ENCODE peak calls at places on chromosomes 4 and X, in nine cellular contexts. O is NCI-H524; V is AG08395; C is CD8-positive, alpha-beta T cell; Z is bronchial epithelial cell; I is GM12891; S is heart left ventricle; A is HEK293T; W is EL. Q is an unnamed sample.

GRCh38 chr4:16259531-16260246 is 33.4 kb upstream of the TAPT1 start:
- DNase-seq in O (no peak), V (no peak), C (no peak), Z (peak), I (no peak), S (no peak), A (no peak), W (no peak), Q (peak)

GRCh38 chr4:153393397-153393796 is 48.9 kb downstream of the MND1 start:
- DNase-seq in O (no peak), V (peak), C (no peak), Z (peak), I (no peak), S (no peak), A (no peak), W (peak), Q (peak)

GRCh38 chrX:24870143-24870542 is 145.6 kb downstream of the ARX start:
- DNase-seq in O (no peak), V (no peak), C (no peak), Z (no peak), I (no peak), S (no peak), A (no peak), W (peak), Q (no peak)

GRCh38 chr4:179626687-179627086 is 2184.4 kb upstream of the AGA start:
- DNase-seq in O (no peak), V (no peak), C (no peak), Z (no peak), I (no peak), S (no peak), A (peak), W (no peak), Q (no peak)

GRCh38 chr4:80454040-80454439 is 118.5 kb downstream of the CFAP299 start:
- DNase-seq in O (no peak), V (no peak), C (no peak), Z (peak), I (no peak), S (no peak), A (no peak), W (peak), Q (no peak)

GRCh38 chrX:64642482-64642881 is 247.2 kb upstream of the MTMR8 start:
- DNase-seq in O (peak), V (no peak), C (no peak), Z (no peak), I (no peak), S (no peak), A (no peak), W (no peak), Q (no peak)

GRCh38 chrX:46588263-46588662 is 14.7 kb downstream of the CHST7 start:
- DNase-seq in O (no peak), V (peak), C (peak), Z (peak), I (no peak), S (peak), A (no peak), W (peak), Q (peak)

GRCh38 chr4:87229979-87230378 is 9.6 kb upstream of the KLHL8 start:
- DNase-seq in O (no peak), V (no peak), C (no peak), Z (no peak), I (no peak), S (no peak), A (no peak), W (no peak), Q (no peak)

GRCh38 chr4:119027815-119028214 is 107.8 kb upstream of the MYOZ2 start:
- DNase-seq in O (no peak), V (no peak), C (no peak), Z (no peak), I (no peak), S (no peak), A (no peak), W (no peak), Q (no peak)

GRCh38 chr4:72205831-72206230 is 174.0 kb downstream of the NPFFR2 start:
- DNase-seq in O (no peak), V (no peak), C (no peak), Z (no peak), I (no peak), S (no peak), A (no peak), W (no peak), Q (no peak)

GRCh38 chrX:47283015-47283771 is 50.4 kb downstream of the USP11 start:
- DNase-seq in O (peak), V (peak), C (no peak), Z (peak), I (no peak), S (peak), A (peak), W (peak), Q (no peak)

GRCh38 chr4:36208884-36209473 is 35.3 kb downstream of the ARAP2 start:
- DNase-seq in O (no peak), V (no peak), C (peak), Z (no peak), I (no peak), S (no peak), A (no peak), W (no peak), Q (no peak)

GRCh38 chr4:108941914-108942379 is 179.1 kb upstream of the ETNPPL start:
- DNase-seq in O (no peak), V (no peak), C (no peak), Z (no peak), I (no peak), S (no peak), A (peak), W (no peak), Q (no peak)

GRCh38 chrX:31217111-31217510 is 145.3 kb upstream of the FTHL17 start:
- DNase-seq in O (no peak), V (no peak), C (no peak), Z (no peak), I (no peak), S (no peak), A (no peak), W (no peak), Q (no peak)

GRCh38 chrX:111348363-111348927 is 63.5 kb downstream of the DCX start:
- DNase-seq in O (peak), V (no peak), C (no peak), Z (no peak), I (no peak), S (no peak), A (no peak), W (no peak), Q (no peak)

GRCh38 chr4:38920186-38920585 is 52.6 kb downstream of the FAM114A1 start:
- DNase-seq in O (no peak), V (no peak), C (no peak), Z (no peak), I (no peak), S (no peak), A (no peak), W (peak), Q (no peak)

GRCh38 chr4:101791189-101791572 is 651 bp downstream of the BANK1 start:
- DNase-seq in O (no peak), V (no peak), C (no peak), Z (peak), I (no peak), S (no peak), A (no peak), W (peak), Q (no peak)

GRCh38 chr4:6378493-6379445 is 93.6 kb downstream of the PPP2R2C start:
- DNase-seq in O (no peak), V (no peak), C (no peak), Z (no peak), I (no peak), S (no peak), A (no peak), W (no peak), Q (no peak)

GRCh38 chr4:47835489-47835888 is 2.4 kb downstream of the CORIN start:
- DNase-seq in O (no peak), V (no peak), C (no peak), Z (no peak), I (no peak), S (no peak), A (no peak), W (peak), Q (no peak)

GRCh38 chr4:151957163-151957562 is 196.4 kb upstream of the GATB start:
- DNase-seq in O (no peak), V (no peak), C (no peak), Z (no peak), I (no peak), S (peak), A (peak), W (peak), Q (no peak)

GRCh38 chr4:128675083-128675482 is 134.4 kb upstream of the JADE1 start:
- DNase-seq in O (no peak), V (no peak), C (no peak), Z (no peak), I (peak), S (no peak), A (no peak), W (no peak), Q (no peak)

GRCh38 chrX:132214518-132214917 is 4.7 kb downstream of the RAP2C start:
- DNase-seq in O (no peak), V (no peak), C (no peak), Z (no peak), I (no peak), S (no peak), A (no peak), W (no peak), Q (no peak)

GRCh38 chr4:102625232-102625930 is 124.2 kb downstream of the NFKB1 start:
- DNase-seq in O (no peak), V (peak), C (peak), Z (peak), I (peak), S (peak), A (peak), W (peak), Q (peak)

GRCh38 chrX:10110984-10111363 is 45.8 kb upstream of the CLCN4 start:
- DNase-seq in O (no peak), V (no peak), C (peak), Z (no peak), I (no peak), S (no peak), A (no peak), W (no peak), Q (peak)

GRCh38 chr4:2451036-2451520 is 17.8 kb upstream of the RNF4 start:
- DNase-seq in O (no peak), V (no peak), C (no peak), Z (no peak), I (no peak), S (no peak), A (no peak), W (no peak), Q (no peak)

GRCh38 chr4:42399393-42399792 is 2.1 kb downstream of the SHISA3 start:
- DNase-seq in O (no peak), V (no peak), C (no peak), Z (no peak), I (no peak), S (no peak), A (no peak), W (no peak), Q (no peak)

GRCh38 chr4:60463846-60464502 is 736.2 kb upstream of the ADGRL3 start:
- DNase-seq in O (peak), V (peak), C (no peak), Z (peak), I (no peak), S (no peak), A (peak), W (peak), Q (peak)

GRCh38 chr4:122854444-122854843 is 27.8 kb downstream of the FGF2 start:
- DNase-seq in O (no peak), V (no peak), C (no peak), Z (no peak), I (no peak), S (peak), A (no peak), W (no peak), Q (no peak)

GRCh38 chr4:25454491-25454890 is 77.4 kb downstream of the ANAPC4 start:
- DNase-seq in O (no peak), V (no peak), C (no peak), Z (no peak), I (no peak), S (no peak), A (no peak), W (no peak), Q (no peak)

GRCh38 chrX:148552775-148553174 is 52.4 kb downstream of the AFF2 start:
- DNase-seq in O (no peak), V (no peak), C (no peak), Z (no peak), I (no peak), S (no peak), A (peak), W (no peak), Q (no peak)

GRCh38 chr4:98804403-98804802 is 124.5 kb downstream of the EIF4E start:
- DNase-seq in O (no peak), V (no peak), C (no peak), Z (no peak), I (no peak), S (no peak), A (no peak), W (no peak), Q (no peak)

GRCh38 chrX:140274761-140275525 is 229.9 kb downstream of the SOX3 start:
- DNase-seq in O (no peak), V (peak), C (no peak), Z (peak), I (no peak), S (no peak), A (no peak), W (peak), Q (peak)

GRCh38 chr4:48578132-48578964 is 88.3 kb downstream of the ZAR1 start:
- DNase-seq in O (peak), V (peak), C (peak), Z (peak), I (no peak), S (peak), A (peak), W (peak), Q (peak)

GRCh38 chrX:50697691-50698090 is 116.3 kb downstream of the SHROOM4 start:
- DNase-seq in O (no peak), V (peak), C (no peak), Z (peak), I (no peak), S (no peak), A (no peak), W (peak), Q (peak)

Q was measured in GM03348.